ENCODE peak calls at places on chromosome 11, in five cellular contexts. Y is HepG2, U is HCT116, E is GM12878, R is H1. M is an unnamed sample.

GRCh38 chr11:68125164-68125563 is 4.0 kb upstream of the CHKA start:
- DNase-seq in Y (no peak), U (no peak), E (no peak), R (no peak), M (no peak)

GRCh38 chr11:94734563-94735275 is 33.4 kb upstream of the AMOTL1 start:
- DNase-seq in Y (no peak), U (peak), E (no peak), R (peak), M (no peak)

GRCh38 chr11:129061466-129062194 is 119.0 kb upstream of the TP53AIP1 start:
- DNase-seq in Y (no peak), U (peak), E (no peak), R (no peak), M (no peak)

GRCh38 chr11:45900916-45901617 is 6.0 kb downstream of the FREY1 start:
- DNase-seq in Y (no peak), U (no peak), E (no peak), R (no peak), M (no peak)

GRCh38 chr11:471468-472145 is 21.5 kb downstream of the PTDSS2 start:
- DNase-seq in Y (no peak), U (no peak), E (no peak), R (no peak), M (no peak)

GRCh38 chr11:10461276-10461790 is 6.3 kb downstream of the AMPD3 start:
- DNase-seq in Y (no peak), U (no peak), E (no peak), R (no peak), M (no peak)

GRCh38 chr11:107014871-107015270 is 3.4 kb downstream of the GUCY1A2 start:
- DNase-seq in Y (no peak), U (no peak), E (no peak), R (no peak), M (no peak)

GRCh38 chr11:35134403-35135126 is 4.4 kb upstream of the CD44 start:
- DNase-seq in Y (no peak), U (no peak), E (no peak), R (no peak), M (no peak)

GRCh38 chr11:97290444-97291041 is 900.7 kb downstream of the JRKL start:
- DNase-seq in Y (no peak), U (no peak), E (no peak), R (no peak), M (no peak)

GRCh38 chr11:117000741-117001096 is 97.5 kb downstream of the SIK3 start:
- DNase-seq in Y (no peak), U (no peak), E (no peak), R (no peak), M (no peak)
- TF ChIP-seq JUND in Y (no peak), U (no peak), E (no peak), R (no peak), M (no peak)

GRCh38 chr11:2445948-2446551 is 1.2 kb downstream of the KCNQ1 start:
- DNase-seq in Y (no peak), U (no peak), E (no peak), R (no peak), M (no peak)
- TF ChIP-seq JUND in Y (no peak), U (no peak), E (no peak), R (no peak), M (no peak)

DNA sequence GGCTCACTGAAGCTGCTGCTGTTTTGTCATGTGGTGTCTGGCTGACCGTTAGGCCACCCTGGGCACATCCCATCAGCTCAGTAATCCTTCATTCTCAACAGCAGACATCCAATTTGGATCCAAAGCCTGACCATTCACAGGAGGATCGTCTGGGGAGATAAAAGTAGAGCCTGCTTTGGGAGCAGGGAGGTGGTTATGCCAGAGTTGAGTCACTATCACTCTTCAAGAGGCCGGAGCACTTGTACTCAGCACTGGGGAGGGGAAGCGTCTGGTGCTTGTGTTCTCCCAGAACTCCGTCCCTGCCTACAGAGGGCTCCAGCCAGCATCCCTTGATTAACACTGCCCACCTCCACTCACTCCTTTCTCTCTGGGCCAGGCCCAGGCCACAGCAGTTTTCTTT is 382.6 kb downstream of the OPCML start:
- DNase-seq in Y (no peak), U (no peak), E (no peak), R (no peak), M (no peak)
- TF ChIP-seq JUND in Y (no peak), U (no peak), E (no peak), R (no peak), M (no peak)

GRCh38 chr11:19938051-19938856 is 222.0 kb downstream of the DBX1 start:
- DNase-seq in Y (peak), U (peak), E (no peak), R (peak), M (no peak)
- TF ChIP-seq JUND in Y (no peak), U (no peak), E (no peak), R (no peak), M (no peak)

GRCh38 chr11:42974510-42974909 is 337.3 kb upstream of the API5 start:
- DNase-seq in Y (no peak), U (no peak), E (no peak), R (no peak), M (no peak)
- TF ChIP-seq JUND in Y (no peak), U (no peak), E (no peak), R (no peak), M (no peak)